ENCODE peak calls at places on chromosomes 1 and 21, in seven cellular contexts. R is aorta, B is body of pancreas, U is OCI-LY7, D is DND-41, J is endodermal cell, K is adrenal gland. Q is an unnamed sample.

GRCh38 chr1:26907071-26907922 is 6.5 kb downstream of the NR0B2 start:
- DNase-seq in U (no peak), B (peak), R (no peak), D (no peak), J (no peak), K (peak), Q (no peak)

GRCh38 chr1:239418683-239419082 is 32.3 kb downstream of the CHRM3 start:
- DNase-seq in B (no peak), R (no peak), J (no peak), U (no peak), D (no peak), K (no peak), Q (no peak)

GRCh38 chr1:210374600-210374953 is 45.9 kb downstream of the HHAT start:
- DNase-seq in R (no peak), K (no peak), D (no peak), U (no peak), J (peak), B (no peak), Q (no peak)

GRCh38 chr1:93964096-93964776 is 55.0 kb upstream of the GCLM start:
- DNase-seq in U (no peak), B (no peak), D (no peak), J (no peak), R (no peak), K (no peak), Q (no peak)

GRCh38 chr1:66434096-66434495 is 99.9 kb upstream of the SGIP1 start:
- DNase-seq in R (no peak), B (no peak), U (no peak), D (no peak), K (no peak), J (no peak), Q (no peak)

GRCh38 chr1:150162862-150163706 is 13.4 kb downstream of the PLEKHO1 start:
- DNase-seq in J (peak), U (peak), D (peak), K (peak), R (peak), B (peak), Q (no peak)

GRCh38 chr21:41680444-41681335 is 86.2 kb downstream of the RIPK4 start:
- DNase-seq in K (no peak), B (no peak), R (peak), J (peak), U (no peak), D (no peak), Q (no peak)

GRCh38 chr1:34129630-34130029 is 35.4 kb downstream of the CSMD2 start:
- DNase-seq in J (peak), B (no peak), K (no peak), D (no peak), R (no peak), U (no peak), Q (no peak)

GRCh38 chr1:207389728-207390464 is 64.2 kb upstream of the CR2 start:
- DNase-seq in K (no peak), D (no peak), J (no peak), U (no peak), B (no peak), R (no peak), Q (no peak)

GRCh38 chr1:159000627-159001026 is 9.1 kb upstream of the IFI16 start:
- DNase-seq in J (peak), K (peak), B (peak), D (no peak), U (no peak), R (peak), Q (no peak)

GRCh38 chr1:21623411-21623961 is 45.7 kb downstream of the RAP1GAP start:
- DNase-seq in U (no peak), D (no peak), K (no peak), J (no peak), R (no peak), B (peak), Q (peak)

GRCh38 chr1:115275216-115275615 is 62.8 kb downstream of the NGF start:
- DNase-seq in K (no peak), B (no peak), U (peak), R (no peak), J (no peak), D (no peak), Q (peak)

GRCh38 chr1:226609836-226610455 is 61.4 kb downstream of the STUM start:
- DNase-seq in K (no peak), D (no peak), U (no peak), R (peak), B (no peak), J (peak), Q (no peak)

GRCh38 chr1:93715529-93716126 is 34.0 kb upstream of the BCAR3 start:
- DNase-seq in U (peak), B (no peak), J (peak), K (peak), R (no peak), D (peak), Q (peak)

GRCh38 chr1:42552636-42553035 is 89.5 kb downstream of the CCDC30 start:
- DNase-seq in J (peak), R (no peak), U (no peak), B (no peak), K (no peak), D (no peak), Q (no peak)

GRCh38 chr1:34806396-34806795 is 13.6 kb downstream of the GJA4 start:
- DNase-seq in B (no peak), J (no peak), R (no peak), D (no peak), K (no peak), U (no peak), Q (no peak)

GRCh38 chr1:76786232-76786631 is 81.0 kb upstream of the ST6GALNAC5 start:
- DNase-seq in J (no peak), B (no peak), U (no peak), K (no peak), R (no peak), D (no peak), Q (no peak)

GRCh38 chr1:207810173-207810572 is 58.3 kb downstream of the CD46 start:
- DNase-seq in D (no peak), U (no peak), R (no peak), K (peak), B (no peak), J (peak), Q (no peak)

GRCh38 chr21:33028759-33029511 is 3.2 kb downstream of the OLIG2 start:
- DNase-seq in R (no peak), U (no peak), D (no peak), K (no peak), J (peak), B (no peak), Q (no peak)

GRCh38 chr1:21121764-21122471 is 54.8 kb downstream of the EIF4G3 start:
- DNase-seq in B (no peak), K (no peak), D (no peak), J (no peak), R (no peak), U (no peak), Q (no peak)

GRCh38 chr1:196660912-196661311 is 9.1 kb downstream of the CFH start:
- DNase-seq in U (peak), B (peak), D (no peak), R (no peak), J (no peak), K (no peak), Q (peak)

GRCh38 chr1:5287178-5288155 is 633.1 kb downstream of the AJAP1 start:
- DNase-seq in J (no peak), U (no peak), D (no peak), B (peak), R (no peak), K (no peak), Q (no peak)

GRCh38 chr1:202310071-202310725 is 31.5 kb downstream of the UBE2T start:
- DNase-seq in J (no peak), K (no peak), B (no peak), U (no peak), R (no peak), D (no peak), Q (no peak)

GRCh38 chr1:30697571-30697970 is 25.8 kb downstream of the MATN1 start:
- DNase-seq in U (no peak), B (no peak), R (peak), D (no peak), J (peak), K (no peak), Q (no peak)

GRCh38 chr1:80520949-80521348 is 1279.8 kb upstream of the ADGRL2 start:
- DNase-seq in B (no peak), U (no peak), J (no peak), D (no peak), R (no peak), K (no peak), Q (no peak)

GRCh38 chr1:156852414-156852874 is 6.5 kb downstream of the INSRR start:
- DNase-seq in D (no peak), K (peak), U (no peak), B (peak), J (no peak), R (no peak), Q (no peak)

GRCh38 chr1:24562625-24563024 is 6.7 kb downstream of the NCMAP start:
- DNase-seq in B (peak), K (no peak), U (no peak), R (peak), J (no peak), D (peak), Q (no peak)

GRCh38 chr1:218957971-218958370 is 215.7 kb upstream of the LYPLAL1 start:
- DNase-seq in K (no peak), U (no peak), R (no peak), B (no peak), J (no peak), D (no peak), Q (no peak)

DNA sequence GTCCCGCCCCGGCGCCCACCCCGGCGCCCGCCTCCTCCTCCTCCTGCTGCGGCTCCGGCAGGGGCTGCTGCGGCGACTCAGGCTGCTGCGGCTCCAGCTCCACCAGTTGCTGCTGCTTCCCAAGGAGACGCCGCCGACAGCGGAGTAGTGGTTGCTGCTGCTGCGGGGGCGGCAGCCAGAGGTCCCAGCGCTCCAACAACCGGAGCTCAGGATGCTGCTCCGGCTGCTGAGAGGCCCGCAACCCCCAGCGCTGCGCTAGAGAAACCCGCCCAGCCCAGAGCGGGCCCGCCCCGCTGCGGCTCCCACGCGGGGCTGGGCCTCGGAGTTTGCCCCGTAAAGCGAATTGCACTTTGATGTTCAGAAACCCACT is 1.2 kb downstream of the CRCT1 start:
- DNase-seq in J (no peak), D (no peak), B (peak), U (no peak), K (no peak), R (no peak), Q (no peak)
- H3K4me3 ChIP-seq in J (no peak), D (no peak), B (no peak), U (no peak), K (no peak), R (no peak), Q (no peak)

GRCh38 chr1:17189632-17190525 is 15.0 kb upstream of the PADI1 start:
- DNase-seq in K (peak), B (no peak), U (no peak), J (peak), R (no peak), D (no peak), Q (no peak)

GRCh38 chr1:17188889-17189631 is 15.9 kb upstream of the PADI1 start:
- DNase-seq in B (no peak), U (no peak), K (peak), R (no peak), J (peak), D (no peak), Q (no peak)

GRCh38 chr1:17191990-17192242 is 13.0 kb upstream of the PADI1 start:
- DNase-seq in B (no peak), R (no peak), K (peak), J (no peak), U (no peak), D (no peak), Q (no peak)

GRCh38 chr1:17192394-17193221 is 12.3 kb upstream of the PADI1 start:
- DNase-seq in J (peak), K (peak), B (no peak), U (no peak), R (no peak), D (no peak), Q (no peak)

DNA sequence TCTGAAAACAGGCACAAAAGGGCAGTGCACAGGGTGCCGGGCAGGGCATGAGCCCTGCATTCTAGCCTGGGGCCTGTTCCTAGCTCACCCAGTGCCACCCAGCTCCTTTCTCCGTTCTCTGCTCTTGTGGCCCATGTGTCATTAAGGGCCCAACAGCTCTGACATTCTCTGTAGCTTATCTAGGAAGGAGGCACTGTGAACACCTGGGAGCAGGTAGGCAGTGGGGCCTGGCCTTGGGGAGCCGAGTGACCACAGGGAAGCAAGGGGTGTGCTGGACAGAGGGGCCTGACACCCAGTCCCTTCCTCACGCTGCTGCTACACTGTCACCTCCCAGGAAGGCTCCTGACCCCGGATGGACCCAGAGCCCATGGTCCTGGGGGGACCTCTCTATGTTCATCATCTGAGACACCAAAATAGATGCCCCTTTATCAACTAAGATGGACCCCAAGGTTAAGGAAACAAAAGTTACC is 14.4 kb upstream of the PADI1 start:
- DNase-seq in K (peak), D (no peak), R (no peak), B (no peak), U (no peak), J (peak), Q (no peak)
- H3K4me3 ChIP-seq in K (no peak), D (no peak), R (no peak), B (no peak), U (no peak), J (no peak), Q (no peak)

GRCh38 chr1:90201467-90202358 is 206.8 kb downstream of the ZNF326 start:
- DNase-seq in R (no peak), J (no peak), D (peak), B (no peak), K (no peak), U (no peak), Q (no peak)
- H3K4me3 ChIP-seq in R (no peak), J (no peak), D (no peak), B (no peak), K (no peak), U (no peak), Q (no peak)

GRCh38 chr1:233113009-233113712 is 162.8 kb downstream of the NTPCR start:
- DNase-seq in D (peak), U (no peak), K (peak), B (peak), J (peak), R (peak), Q (peak)
- H3K4me3 ChIP-seq in D (no peak), U (no peak), K (no peak), B (no peak), J (peak), R (no peak), Q (no peak)

DNA sequence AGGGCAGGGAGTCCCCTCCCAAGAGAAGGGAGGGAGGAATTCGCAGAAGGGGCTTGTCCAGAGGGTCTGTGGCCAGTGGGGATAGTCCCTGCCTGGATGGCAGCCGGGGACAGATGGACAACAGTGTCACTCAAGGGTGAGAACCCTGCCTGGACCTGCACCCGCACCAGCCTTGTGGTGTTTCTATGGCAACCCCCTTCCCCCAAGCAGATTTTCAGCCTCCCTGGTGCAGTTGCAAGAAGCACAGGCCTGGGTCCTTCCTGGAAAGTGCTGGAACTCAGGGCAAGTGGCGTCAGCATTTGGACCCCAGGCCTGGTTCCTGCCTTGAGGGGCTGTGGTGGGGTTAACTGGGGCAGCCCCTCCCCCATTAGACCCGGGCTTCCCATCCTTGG is 83.8 kb upstream of the ACTL8 start:
- DNase-seq in K (no peak), R (no peak), U (peak), J (no peak), D (no peak), B (no peak), Q (no peak)
- H3K4me3 ChIP-seq in K (no peak), R (no peak), U (peak), J (no peak), D (no peak), B (no peak), Q (no peak)

DNA sequence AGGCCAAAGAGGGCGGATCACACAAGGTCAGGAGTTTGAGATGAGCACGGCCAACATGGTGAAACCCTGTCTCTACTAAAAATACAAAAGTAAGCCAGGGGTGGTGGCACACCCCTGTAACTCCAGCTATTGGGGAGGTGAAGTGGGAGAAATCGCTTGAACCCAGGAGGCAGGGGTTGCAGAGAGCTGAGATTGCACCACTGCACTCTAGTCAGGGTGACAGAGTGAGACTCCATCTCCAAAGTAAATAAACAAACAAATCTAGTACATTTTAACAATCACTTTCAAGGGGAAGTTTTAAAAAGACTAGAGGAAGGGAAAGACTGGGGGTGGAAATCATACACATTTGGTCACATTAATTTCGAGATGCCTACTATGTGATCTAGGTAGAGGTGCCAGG is 6.8 kb downstream of the TFB2M start:
- DNase-seq in B (no peak), D (no peak), R (no peak), K (no peak), U (no peak), J (no peak), Q (no peak)
- H3K4me3 ChIP-seq in B (no peak), D (no peak), R (no peak), K (no peak), U (no peak), J (no peak), Q (no peak)

GRCh38 chr1:2019571-2020309 is 595 bp downstream of the GABRD start:
- DNase-seq in D (no peak), R (no peak), J (peak), B (no peak), K (no peak), U (no peak), Q (no peak)
- H3K4me3 ChIP-seq in D (no peak), R (no peak), J (no peak), B (no peak), K (no peak), U (no peak), Q (no peak)

DNA sequence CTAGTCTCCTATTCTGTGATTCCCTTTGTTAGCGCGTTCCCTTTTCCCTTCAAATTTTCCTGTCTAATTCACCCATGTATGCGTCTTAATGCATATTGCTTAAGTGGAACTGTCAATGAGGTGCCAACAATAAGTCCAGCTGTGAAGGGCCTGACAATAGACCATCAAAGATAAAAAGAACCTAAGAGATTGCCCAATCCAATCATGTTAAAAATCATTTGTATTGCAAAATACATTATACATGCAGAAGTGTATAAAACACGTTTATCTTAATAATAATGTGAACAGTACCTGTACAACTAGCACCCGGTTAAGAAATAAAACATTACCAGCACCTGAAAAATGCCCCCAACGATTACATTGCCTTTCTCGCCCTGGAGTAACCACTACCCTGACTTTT is 743 bp upstream of the SPATA6 start:
- DNase-seq in R (no peak), D (no peak), J (no peak), K (no peak), U (no peak), B (no peak), Q (no peak)
- H3K4me3 ChIP-seq in R (peak), D (no peak), J (peak), K (no peak), U (peak), B (no peak), Q (peak)

DNA sequence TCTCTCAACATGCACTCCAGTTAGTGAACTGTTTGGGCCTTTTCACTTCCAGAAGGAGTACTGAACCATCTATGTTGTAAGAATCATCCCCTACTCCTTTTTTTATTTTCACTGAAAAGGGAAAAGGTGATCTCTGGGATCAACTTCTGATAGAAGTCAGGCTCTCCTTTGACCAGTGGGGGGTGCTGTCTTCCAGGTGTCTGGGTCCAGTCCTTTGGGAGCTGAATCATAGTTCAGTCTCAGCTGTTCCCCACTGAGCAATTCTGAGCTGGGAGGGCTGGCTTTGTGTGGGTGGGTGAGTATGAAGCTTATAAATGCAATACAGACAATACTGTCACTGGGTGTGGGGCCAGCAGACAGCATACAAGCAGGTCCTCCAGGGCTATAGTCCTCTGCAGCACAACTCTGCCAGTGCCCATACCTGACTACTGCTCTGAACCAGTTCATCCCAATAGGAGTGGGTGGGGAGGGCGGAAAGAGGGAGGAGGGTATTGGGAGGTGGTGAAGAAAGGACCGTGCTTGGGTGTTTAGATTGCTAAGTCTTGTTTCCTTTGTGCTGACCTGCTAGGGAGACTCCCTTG is 12.5 kb upstream of the SARS1 start:
- DNase-seq in R (no peak), J (peak), D (peak), B (no peak), K (peak), U (peak), Q (no peak)
- H3K4me3 ChIP-seq in R (no peak), J (no peak), D (no peak), B (no peak), K (no peak), U (no peak), Q (no peak)

Q was measured in Jurkat, Clone E6-1.